ENCODE peak calls at places on chromosomes 3 and 15, in six cellular contexts. E is activated CD4-positive, alpha-beta memory T cell treated with anti-CD3 and anti-CD28 coated beads for 36 hours; S is stomach; B is IMR-90; V is activated naive CD4-positive, alpha-beta T cell treated with Interleukin-2 at 50 U/mL for 16 hours; R is cardiac fibroblast. N is an unnamed sample.

GRCh38 chr3:124372784-124373183 is 357.5 kb upstream of the UMPS start:
- DNase-seq in V (no peak), S (no peak), E (no peak), R (no peak), B (no peak), N (no peak)

GRCh38 chr3:140552403-140552802 is 125.5 kb upstream of the TRIM42 start:
- DNase-seq in B (no peak), R (no peak), S (no peak), E (no peak), V (no peak), N (no peak)

GRCh38 chr3:105364113-105364512 is 2.6 kb upstream of the ALCAM start:
- DNase-seq in V (no peak), E (no peak), B (peak; percentile 84), R (peak; percentile 83), S (no peak), N (no peak)

GRCh38 chr15:51374131-51374530 is 32.7 kb downstream of the GLDN start:
- DNase-seq in V (no peak), E (no peak), B (no peak), R (no peak), S (no peak), N (no peak)

GRCh38 chr3:84904819-84905555 is 53.8 kb upstream of the CADM2 start:
- DNase-seq in V (no peak), S (no peak), R (no peak), E (no peak), B (no peak), N (no peak)

GRCh38 chr3:149670742-149671492 is 13.1 kb upstream of the WWTR1 start:
- DNase-seq in E (no peak), V (no peak), S (no peak), B (no peak), R (no peak), N (no peak)

GRCh38 chr3:155047672-155048071 is 32.4 kb upstream of the MME start:
- DNase-seq in V (no peak), R (no peak), B (no peak), E (no peak), S (no peak), N (no peak)

GRCh38 chr3:115624898-115625297 is 1.6 kb downstream of the GAP43 start:
- DNase-seq in R (no peak), V (no peak), S (no peak), B (no peak), E (no peak), N (no peak)

GRCh38 chr15:34349769-34350168 is 6.7 kb downstream of the NUTM1 start:
- DNase-seq in S (no peak), E (no peak), B (no peak), V (no peak), R (no peak), N (no peak)

GRCh38 chr3:112635674-112636073 is 5.3 kb downstream of the CCDC80 start:
- DNase-seq in E (no peak), R (peak; percentile 89), S (no peak), V (no peak), B (peak; percentile 97), N (no peak)

GRCh38 chr3:143634991-143635390 is 213.3 kb downstream of the SLC9A9 start:
- DNase-seq in R (no peak), E (no peak), B (no peak), V (no peak), S (peak; percentile 49), N (no peak)

GRCh38 chr3:165642761-165643432 is 194.3 kb downstream of the BCHE start:
- DNase-seq in R (peak; percentile 99), B (peak; percentile 98), E (no peak), V (no peak), S (no peak), N (peak; percentile 62)

GRCh38 chr15:83284563-83285283 is at the start of gene BNC1:
- DNase-seq in S (no peak), B (no peak), E (no peak), V (no peak), R (no peak), N (no peak)

GRCh38 chr3:185263423-185263822 is 9.6 kb upstream of the EHHADH start:
- DNase-seq in E (no peak), S (no peak), B (no peak), R (no peak), V (no peak), N (no peak)

GRCh38 chr15:91099616-91100560 is at the start of gene SV2B:
- DNase-seq in B (peak; percentile 42), R (peak; percentile 22), V (peak; percentile 48), E (peak; percentile 65), S (peak; percentile 31), N (no peak)

GRCh38 chr15:99076109-99076508 is 28.8 kb upstream of the SYNM start:
- DNase-seq in S (no peak), R (no peak), B (no peak), E (no peak), V (no peak), N (no peak)

N was measured in Peyer's patch.